ENCODE peak calls at places on chromosomes 6 and 20, in five cellular contexts. J is OCI-LY7, Z is upper lobe of right lung, Y is AG04450, H is GM06990. P is an unnamed sample.
A peak's percentile ranks its signal among the peaks of the same experiment; 100 is the strongest.

GRCh38 chr6:161369339-161369738 is 95.5 kb upstream of the AGPAT4 start:
- DNase-seq in J (no peak), Z (peak; percentile 78), Y (peak; percentile 44), H (no peak), P (peak; percentile 58)

GRCh38 chr6:133341607-133342158 is 100.5 kb downstream of the EYA4 start:
- DNase-seq in J (no peak), Z (no peak), Y (peak; percentile 15), H (no peak), P (peak; percentile 11)

GRCh38 chr6:43193929-43194328 is 11.9 kb downstream of the CUL9 start:
- DNase-seq in J (no peak), Z (no peak), Y (no peak), H (no peak), P (no peak)

GRCh38 chr20:56911946-56912345 is 282.8 kb downstream of the TFAP2C start:
- DNase-seq in J (no peak), Z (no peak), Y (no peak), H (no peak), P (no peak)

GRCh38 chr6:160042788-160043301 is 74.0 kb downstream of the IGF2R start:
- DNase-seq in J (no peak), Z (no peak), Y (no peak), H (no peak), P (no peak)

GRCh38 chr6:147950623-147950987 is 392.0 kb upstream of the SASH1 start:
- DNase-seq in J (no peak), Z (no peak), Y (no peak), H (no peak), P (no peak)

GRCh38 chr20:13458860-13459451 is 179.8 kb downstream of the TASP1 start:
- DNase-seq in J (peak; percentile 26), Z (no peak), Y (no peak), H (peak; percentile 11), P (peak; percentile 16)

GRCh38 chr6:139531148-139531547 is 156.7 kb upstream of the CITED2 start:
- DNase-seq in J (no peak), Z (no peak), Y (no peak), H (no peak), P (no peak)

GRCh38 chr6:56683882-56684281 is 41.2 kb upstream of the DST start:
- DNase-seq in J (no peak), Z (no peak), Y (peak; percentile 61), H (no peak), P (no peak)

GRCh38 chr6:84953401-84953800 is 189.0 kb upstream of the TBX18 start:
- DNase-seq in J (no peak), Z (no peak), Y (no peak), H (no peak), P (no peak)

GRCh38 chr6:107673076-107673494 is 151.0 kb downstream of the SCML4 start:
- DNase-seq in J (no peak), Z (no peak), Y (no peak), H (no peak), P (no peak)

GRCh38 chr6:77092971-77093370 is 370.3 kb downstream of the HTR1B start:
- DNase-seq in J (no peak), Z (no peak), Y (peak; percentile 10), H (no peak), P (no peak)

GRCh38 chr20:32518593-32519366 is 66.4 kb downstream of the NOL4L start:
- DNase-seq in J (no peak), Z (no peak), Y (no peak), H (no peak), P (no peak)

GRCh38 chr20:54200487-54201267 is 7.2 kb upstream of the PFDN4 start:
- DNase-seq in J (no peak), Z (no peak), Y (no peak), H (no peak), P (no peak)

GRCh38 chr6:168014406-168014959 is 17.0 kb downstream of the KIF25 start:
- DNase-seq in J (no peak), Z (no peak), Y (no peak), H (no peak), P (no peak)

GRCh38 chr20:21322083-21322710 is 19.1 kb downstream of the XRN2 start:
- DNase-seq in J (no peak), Z (no peak), Y (no peak), H (no peak), P (no peak)

GRCh38 chr20:36629719-36630340 is 16.2 kb downstream of the SLA2 start:
- DNase-seq in J (peak; percentile 78), Z (no peak), Y (no peak), H (peak; percentile 32), P (no peak)

GRCh38 chr6:117167520-117168271 is 97.7 kb upstream of the VGLL2 start:
- DNase-seq in J (no peak), Z (no peak), Y (no peak), H (no peak), P (peak; percentile 70)

GRCh38 chr20:62615750-62616251 is 26.5 kb upstream of the SLCO4A1 start:
- DNase-seq in J (no peak), Z (no peak), Y (no peak), H (no peak), P (no peak)

GRCh38 chr20:33995053-33995816 is 1.5 kb downstream of the RALY start:
- DNase-seq in J (peak; percentile 24), Z (no peak), Y (no peak), H (no peak), P (no peak)

GRCh38 chr20:48740269-48740603 is 87.6 kb downstream of the PREX1 start:
- DNase-seq in J (no peak), Z (no peak), Y (no peak), H (no peak), P (no peak)

GRCh38 chr6:119284861-119285521 is 64.6 kb downstream of the MAN1A1 start:
- DNase-seq in J (peak; percentile 36), Z (no peak), Y (no peak), H (no peak), P (no peak)

GRCh38 chr20:19750907-19751636 is 7.0 kb upstream of the RIN2 start:
- DNase-seq in J (no peak), Z (no peak), Y (no peak), H (no peak), P (no peak)

GRCh38 chr20:1029980-1030379 is 27.9 kb upstream of the RSPO4 start:
- DNase-seq in J (no peak), Z (no peak), Y (no peak), H (no peak), P (no peak)

GRCh38 chr6:88653936-88654335 is 309.5 kb downstream of the RNGTT start:
- DNase-seq in J (no peak), Z (no peak), Y (no peak), H (no peak), P (no peak)

GRCh38 chr6:96468681-96469224 is 52.9 kb upstream of the UFL1 start:
- DNase-seq in J (peak; percentile 14), Z (no peak), Y (no peak), H (no peak), P (no peak)
- TF ChIP-seq CTCF in J (peak; percentile 75), Z (peak; percentile 22), Y (no peak), H (peak; percentile 34), P (no peak)

GRCh38 chr6:174036-174435 is 118.3 kb upstream of the DUSP22 start:
- DNase-seq in J (no peak), Z (no peak), Y (no peak), H (no peak), P (no peak)

GRCh38 chr6:175680-176079 is 116.6 kb upstream of the DUSP22 start:
- DNase-seq in J (no peak), Z (no peak), Y (no peak), H (no peak), P (no peak)

GRCh38 chr6:178119-178518 is 114.2 kb upstream of the DUSP22 start:
- DNase-seq in J (no peak), Z (no peak), Y (no peak), H (no peak), P (no peak)

GRCh38 chr6:179340-179950 is 112.8 kb upstream of the DUSP22 start:
- DNase-seq in J (no peak), Z (no peak), Y (no peak), H (no peak), P (no peak)

DNA sequence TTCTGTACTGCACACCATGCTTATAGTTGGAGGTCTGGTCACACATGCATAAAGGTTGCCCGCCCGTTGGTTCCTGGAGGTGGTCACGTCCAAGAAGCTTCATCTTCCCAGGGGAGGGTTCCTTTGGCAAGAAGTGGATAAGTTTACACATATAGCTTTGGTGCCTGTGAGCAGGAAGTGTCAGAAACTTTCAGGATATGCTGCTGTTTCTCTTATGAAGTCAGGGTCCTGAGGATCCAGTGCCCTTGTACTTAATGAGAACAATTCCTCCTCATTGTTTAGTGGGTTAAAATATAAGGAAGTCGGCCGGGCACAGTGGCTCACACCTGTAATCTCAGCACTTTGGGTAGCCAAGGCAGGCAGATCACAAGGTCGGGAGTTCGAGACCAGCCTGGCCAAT is 115.5 kb upstream of the DUSP22 start:
- DNase-seq in J (no peak), Z (no peak), Y (no peak), H (no peak), P (no peak)
- H3K4me3 ChIP-seq in J (no peak overlapping the region), Z (no peak overlapping the region), Y (no peak overlapping the region), H (no peak overlapping the region), P (no peak overlapping the region)

DNA sequence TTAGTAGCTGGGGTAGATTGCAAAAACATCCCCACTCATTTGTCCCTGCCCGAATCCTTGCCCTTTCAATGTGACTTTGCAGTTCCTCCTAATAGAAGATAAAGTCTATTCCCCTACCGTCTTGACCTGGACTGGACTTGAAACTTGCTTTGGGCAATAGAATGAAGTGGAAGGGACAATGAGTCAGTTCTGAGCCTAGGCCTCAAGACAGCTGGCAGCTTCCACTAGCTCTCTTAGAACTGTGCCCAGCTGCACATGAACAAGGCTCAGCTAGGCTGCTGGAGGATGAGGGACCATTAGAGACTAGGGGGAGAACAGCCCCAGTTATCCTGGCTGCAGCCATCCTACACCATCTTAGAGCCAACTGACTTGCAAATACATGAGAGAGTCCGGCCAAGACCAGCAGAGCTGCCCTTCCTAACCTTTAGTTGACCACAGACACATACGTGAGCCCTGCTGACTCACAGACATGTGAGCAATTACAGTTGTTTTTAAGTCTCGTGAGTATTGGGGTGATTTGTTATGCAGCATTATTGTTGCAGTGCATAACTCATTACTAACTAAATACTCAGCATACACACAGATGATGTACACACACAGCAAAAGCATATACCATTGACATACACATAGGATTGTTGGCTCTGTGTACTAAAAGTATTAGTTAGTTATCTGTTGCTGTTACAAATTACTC is 105.5 kb downstream of the DHX35 start:
- DNase-seq in J (no peak), Z (no peak), Y (peak; percentile 16), H (no peak), P (no peak)
- TF ChIP-seq CTCF in J (no peak), Z (no peak), Y (no peak), H (no peak), P (no peak)

GRCh38 chr6:32960563-32960962 is 7.7 kb upstream of the HLA-DMA start:
- DNase-seq in J (no peak), Z (no peak), Y (no peak), H (no peak), P (no peak)

GRCh38 chr6:32963870-32964269 is 4.5 kb upstream of the BRD2 start:
- DNase-seq in J (no peak), Z (no peak), Y (no peak), H (no peak), P (no peak)

GRCh38 chr6:32965901-32966300 is 2.5 kb upstream of the BRD2 start:
- DNase-seq in J (no peak), Z (no peak), Y (no peak), H (no peak), P (no peak)

GRCh38 chr6:32964776-32965175 is 3.6 kb upstream of the BRD2 start:
- DNase-seq in J (no peak), Z (no peak), Y (no peak), H (no peak), P (no peak)

DNA sequence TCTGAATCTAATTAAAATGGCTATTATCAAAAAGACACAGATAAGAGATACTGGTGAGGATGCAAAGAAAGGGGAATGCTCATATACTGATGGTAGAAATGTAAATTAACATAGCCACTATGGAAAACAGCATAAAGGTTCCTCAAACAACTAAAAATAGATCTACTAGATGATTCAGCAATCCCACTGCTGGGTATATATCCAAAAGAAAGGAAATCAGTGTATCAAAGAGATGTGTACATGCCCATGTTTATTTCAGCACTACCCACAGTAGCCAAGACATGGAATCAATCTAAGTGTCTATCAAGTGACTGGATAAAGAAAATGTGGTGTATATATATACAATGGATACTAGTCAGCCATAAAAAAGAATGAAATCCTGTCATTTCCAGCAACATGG is 6.0 kb upstream of the BRD2 start:
- DNase-seq in J (no peak), Z (no peak), Y (no peak), H (no peak), P (no peak)
- H3K4me3 ChIP-seq in J (no peak overlapping the region), Z (no peak overlapping the region), Y (no peak overlapping the region), H (no peak overlapping the region), P (no peak overlapping the region)

P was measured in astrocyte of the cerebellum.